ENCODE peak calls at places on chromosomes 7 and 10, in ten cellular contexts. Q is CD8-positive, alpha-beta memory T cell; L is T-helper 9 cell; F is NCI-H1092; O is effector memory CD8-positive, alpha-beta T cell; B is stimulated activated CD8-positive, alpha-beta memory T cell treated with anti-CD3 and anti-CD28 coated beads, Interleukin-7, amount 100 ng/mL, for 24 hours; N is neural progenitor cell; I is HFF-Myc; S is ureter; U is neuronal stem cell. A is an unnamed sample.

GRCh38 chr7:64183827-64184372 is 23.1 kb upstream of the ZNF735 start:
- DNase-seq in U (no peak), L (no peak), O (no peak), Q (no peak), S (no peak), B (no peak), I (no peak), F (no peak), N (no peak), A (no peak)

GRCh38 chr10:109067051-109067450 is 856.3 kb downstream of the XPNPEP1 start:
- DNase-seq in B (no peak), Q (no peak), U (no peak), S (no peak), O (no peak), F (no peak), L (no peak), N (no peak), I (no peak), A (no peak)

GRCh38 chr7:157932498-157933218 is 595.9 kb downstream of the DNAJB6 start:
- DNase-seq in S (no peak), Q (no peak), B (no peak), F (no peak), U (no peak), I (no peak), N (no peak), O (no peak), L (no peak), A (no peak)

GRCh38 chr10:34667177-34667576 is 147.9 kb downstream of the PARD3 start:
- DNase-seq in I (no peak), L (no peak), B (no peak), F (no peak), N (no peak), O (no peak), U (no peak), S (no peak), Q (no peak), A (no peak)

GRCh38 chr10:76711374-76711997 is 926.1 kb downstream of the KCNMA1 start:
- DNase-seq in S (no peak), B (no peak), I (no peak), L (no peak), N (peak), Q (no peak), F (no peak), O (no peak), U (no peak), A (no peak)

GRCh38 chr10:13354783-13355182 is 6.7 kb upstream of the SEPHS1 start:
- DNase-seq in O (no peak), I (no peak), U (no peak), Q (no peak), S (no peak), F (no peak), N (no peak), L (no peak), B (no peak), A (no peak)

GRCh38 chr7:131688738-131689661 is 132.6 kb upstream of the PODXL start:
- DNase-seq in I (peak), Q (peak), N (peak), F (peak), B (peak), S (peak), L (peak), O (peak), U (peak), A (peak)

GRCh38 chr7:23893942-23894890 is 184.2 kb downstream of the STK31 start:
- DNase-seq in Q (peak), L (no peak), S (no peak), U (no peak), F (no peak), B (peak), N (no peak), O (no peak), I (no peak), A (no peak)

GRCh38 chr7:87628780-87629569 is 777 bp downstream of the RUNDC3B start:
- DNase-seq in L (peak), I (no peak), S (peak), O (peak), N (peak), F (peak), B (no peak), Q (peak), U (no peak), A (no peak)

A was measured in naive thymus-derived CD8-positive, alpha-beta T cell.